ENCODE peak calls at places on chromosomes 3 and 15, in four cellular contexts. T is upper lobe of right lung, Y is heart left ventricle, U is lower lobe of right lung. K is an unnamed sample.

GRCh38 chr3:23479026-23479425 is 275.9 kb downstream of the UBE2E2 start:
- DNase-seq in U (no peak), T (no peak), Y (no peak), K (no peak)

GRCh38 chr15:59247364-59247763 is 40.7 kb downstream of the LDHAL6B start:
- DNase-seq in Y (peak), U (peak), T (no peak), K (peak)

GRCh38 chr3:152499796-152500385 is 231.2 kb downstream of the MBNL1 start:
- DNase-seq in Y (no peak), U (no peak), T (no peak), K (no peak)

GRCh38 chr3:127479449-127479848 is 111.1 kb downstream of the TPRA1 start:
- DNase-seq in T (peak), U (no peak), Y (no peak), K (no peak)

GRCh38 chr3:67540198-67540894 is 114.1 kb downstream of the SUCLG2 start:
- DNase-seq in U (no peak), Y (no peak), T (no peak), K (no peak)

GRCh38 chr3:128994173-128994512 is 267 bp upstream of the CFAP92 start:
- DNase-seq in T (no peak), Y (no peak), U (no peak), K (no peak)

GRCh38 chr3:120072867-120073525 is 21.3 kb downstream of the GSK3B start:
- DNase-seq in T (no peak), U (no peak), Y (no peak), K (no peak)

GRCh38 chr15:38745136-38745535 is 180.5 kb upstream of the RASGRP1 start:
- DNase-seq in U (no peak), Y (no peak), T (no peak), K (no peak)

GRCh38 chr15:101618861-101619614 is 33.1 kb downstream of the TM2D3 start:
- DNase-seq in Y (no peak), U (no peak), T (no peak), K (no peak)

GRCh38 chr3:105526349-105527111 is 159.8 kb downstream of the ALCAM start:
- DNase-seq in U (no peak), Y (no peak), T (no peak), K (no peak)

GRCh38 chr3:45387636-45388348 is 584 bp upstream of the LARS2 start:
- DNase-seq in U (no peak), Y (no peak), T (no peak), K (no peak)

GRCh38 chr15:90870354-90871096 is 2.1 kb downstream of the FURIN start:
- DNase-seq in U (no peak), Y (no peak), T (no peak), K (peak)

GRCh38 chr3:48990636-48991421 is 788 bp downstream of the P4HTM start:
- DNase-seq in Y (no peak), T (no peak), U (no peak), K (peak)

GRCh38 chr15:40369971-40370370 is 12.0 kb downstream of the DISP2 start:
- DNase-seq in U (no peak), T (no peak), Y (no peak), K (no peak)

GRCh38 chr3:67901681-67902080 is 247.3 kb upstream of the SUCLG2 start:
- DNase-seq in U (no peak), Y (no peak), T (no peak), K (no peak)

GRCh38 chr3:60742606-60743145 is 508.6 kb downstream of the FHIT start:
- DNase-seq in T (no peak), U (no peak), Y (no peak), K (peak)

GRCh38 chr3:9000041-9000440 is 36.8 kb upstream of the RAD18 start:
- DNase-seq in Y (no peak), T (no peak), U (no peak), K (no peak)

GRCh38 chr3:8997151-8997550 is 33.9 kb upstream of the RAD18 start:
- DNase-seq in Y (no peak), U (no peak), T (no peak), K (no peak)

GRCh38 chr3:8994226-8994625 is 31.0 kb upstream of the RAD18 start:
- DNase-seq in Y (no peak), U (no peak), T (no peak), K (no peak)

GRCh38 chr3:8996216-8996615 is 32.9 kb upstream of the RAD18 start:
- DNase-seq in Y (no peak), T (no peak), U (no peak), K (no peak)

GRCh38 chr3:8996681-8997121 is 33.4 kb upstream of the RAD18 start:
- DNase-seq in Y (peak), T (no peak), U (no peak), K (peak)
- TF ChIP-seq CTCF in Y (peak), T (no peak), U (peak), K (peak)

GRCh38 chr3:181862502-181862901 is 150.8 kb downstream of the SOX2 start:
- DNase-seq in U (no peak), T (no peak), Y (no peak), K (no peak)
- TF ChIP-seq CTCF in U (no peak), T (no peak), Y (no peak), K (no peak)

DNA sequence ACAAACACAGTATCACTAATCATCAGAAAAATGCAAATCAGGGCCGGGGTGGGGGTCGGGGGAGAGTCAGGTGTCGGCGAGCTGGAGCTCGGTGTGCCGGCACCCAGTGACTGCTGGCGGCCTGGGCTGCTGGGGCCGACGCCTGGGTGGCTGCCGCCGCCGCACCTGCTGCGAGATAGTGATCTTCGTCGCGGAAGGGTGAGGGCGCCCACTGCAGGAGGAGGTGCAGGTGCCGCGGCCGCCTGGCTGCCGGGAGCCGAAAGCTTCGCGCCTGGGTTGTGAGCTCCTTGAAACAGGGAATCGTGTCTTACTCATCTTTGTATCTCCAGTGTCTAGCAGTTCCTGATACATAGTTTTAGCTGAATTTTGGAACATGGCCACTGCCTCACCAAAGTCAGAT is 64.0 kb upstream of the CPOX start:
- DNase-seq in T (peak), Y (peak), U (peak), K (no peak)
- TF ChIP-seq CTCF in T (peak), Y (no peak), U (peak), K (no peak)

GRCh38 chr3:108493862-108494261 is 16.5 kb downstream of the MYH15 start:
- DNase-seq in U (no peak), Y (no peak), T (no peak), K (peak)
- TF ChIP-seq CTCF in U (peak), Y (no peak), T (peak), K (peak)

GRCh38 chr3:131796558-131796957 is 238.3 kb downstream of the CPNE4 start:
- DNase-seq in T (no peak), Y (no peak), U (no peak), K (no peak)

GRCh38 chr3:131789188-131789587 is 245.6 kb downstream of the CPNE4 start:
- DNase-seq in T (no peak), U (no peak), Y (no peak), K (no peak)

GRCh38 chr3:131795382-131796085 is 239.3 kb downstream of the CPNE4 start:
- DNase-seq in T (no peak), Y (no peak), U (no peak), K (peak)

DNA sequence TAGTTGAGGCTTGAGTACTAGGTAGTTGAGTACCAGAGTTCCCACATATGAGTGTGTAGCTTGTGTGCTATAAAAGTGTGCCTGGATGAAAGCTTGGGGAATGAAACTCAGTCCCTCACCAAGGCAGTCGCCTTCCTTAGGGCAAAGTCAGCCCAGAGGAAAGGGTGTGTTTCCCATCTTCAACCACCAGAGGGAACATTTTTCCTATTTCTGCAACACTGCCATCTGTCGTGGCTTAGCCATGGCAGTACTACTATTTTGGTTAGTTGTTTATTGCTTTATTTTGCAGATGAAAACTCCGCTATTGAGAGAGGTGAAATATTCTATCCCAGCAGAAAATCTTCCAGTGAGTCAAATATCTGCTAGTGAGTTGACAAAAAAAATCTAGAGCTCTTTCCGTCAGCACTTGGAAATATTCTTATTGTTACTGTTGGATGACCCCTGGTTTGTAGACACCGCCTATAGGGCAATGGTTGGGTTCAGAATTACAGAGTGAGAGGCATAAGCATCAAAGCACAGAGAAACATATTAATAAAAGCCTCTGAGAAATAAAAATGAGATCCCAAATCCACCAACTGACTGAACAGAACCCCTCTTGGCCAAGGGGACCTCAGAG is 239.9 kb downstream of the CPNE4 start:
- DNase-seq in T (no peak), U (no peak), Y (peak), K (peak)
- TF ChIP-seq CTCF in T (peak), U (peak), Y (peak), K (peak)